ENCODE peak calls at places on chromosomes 16 and 17, in five cellular contexts. K is suprapubic skin, T is neural progenitor cell, U is body of pancreas, R is AG10803. W is an unnamed sample.

GRCh38 chr16:24810951-24811843 is 34.6 kb upstream of the SLC5A11 start:
- DNase-seq in R (no peak), U (no peak), T (no peak), K (no peak), W (no peak)

GRCh38 chr16:48054881-48055601 is 100.8 kb downstream of the ABCC12 start:
- DNase-seq in K (no peak), U (peak), R (peak), T (peak), W (peak)

GRCh38 chr17:14119546-14119945 is 50.2 kb downstream of the COX10 start:
- DNase-seq in K (no peak), T (no peak), U (no peak), R (no peak), W (no peak)

GRCh38 chr17:16048797-16049449 is 49.3 kb downstream of the TTC19 start:
- DNase-seq in U (peak), R (no peak), T (no peak), K (no peak), W (no peak)

GRCh38 chr16:68227183-68227793 is 8.6 kb downstream of the ESRP2 start:
- DNase-seq in T (no peak), R (no peak), K (no peak), U (no peak), W (no peak)

GRCh38 chr17:57860414-57860999 is 10.7 kb upstream of the MRPS23 start:
- DNase-seq in U (no peak), K (no peak), R (no peak), T (no peak), W (peak)

GRCh38 chr16:69927056-69927757 is 23.9 kb upstream of the CLEC18A start:
- DNase-seq in R (peak), T (no peak), K (no peak), U (peak), W (no peak)

GRCh38 chr16:35011-35775 is 18.2 kb downstream of the POLR3K start:
- DNase-seq in K (no peak), T (no peak), U (peak), R (no peak), W (peak)

GRCh38 chr16:1002399-1003161 is 21.0 kb downstream of the SOX8 start:
- DNase-seq in K (no peak), R (peak), U (peak), T (no peak), W (no peak)

GRCh38 chr16:49734330-49734729 is 121.6 kb downstream of the ZNF423 start:
- DNase-seq in R (no peak), U (no peak), T (no peak), K (no peak), W (no peak)

GRCh38 chr17:57781386-57782050 is 36.4 kb upstream of the CCDC182 start:
- DNase-seq in T (peak), U (no peak), K (no peak), R (no peak), W (no peak)

GRCh38 chr17:48550313-48551205 is 5.7 kb upstream of the HOXB2 start:
- DNase-seq in R (no peak), T (peak), U (no peak), K (no peak), W (no peak)

GRCh38 chr16:55815320-55815719 is 17.6 kb downstream of the CES1 start:
- DNase-seq in U (no peak), T (no peak), K (peak), R (no peak), W (no peak)

GRCh38 chr17:5883775-5884665 is 186.2 kb upstream of the WSCD1 start:
- DNase-seq in R (no peak), U (no peak), T (no peak), K (peak), W (no peak)

GRCh38 chr17:66306413-66306812 is 4.0 kb downstream of the PRKCA start:
- DNase-seq in U (no peak), R (peak), T (no peak), K (no peak), W (no peak)

GRCh38 chr17:81537856-81538555 is 9.8 kb downstream of the FSCN2 start:
- DNase-seq in U (peak), R (no peak), T (no peak), K (no peak), W (no peak)

GRCh38 chr16:30934827-30935557 is 11.6 kb downstream of the FBXL19 start:
- DNase-seq in T (peak), K (no peak), R (peak), U (peak), W (peak)

GRCh38 chr16:4404247-4404966 is 12.0 kb downstream of the CORO7 start:
- DNase-seq in U (no peak), T (peak), K (peak), R (no peak), W (no peak)

GRCh38 chr17:9140550-9141422 is 119.5 kb downstream of the NTN1 start:
- DNase-seq in U (no peak), K (no peak), T (no peak), R (no peak), W (no peak)

GRCh38 chr16:10932959-10933710 is 9.1 kb downstream of the DEXI start:
- DNase-seq in K (no peak), T (no peak), U (no peak), R (no peak), W (no peak)

GRCh38 chr17:74920679-74921044 is 2.4 kb downstream of the USH1G start:
- DNase-seq in R (no peak), K (no peak), T (no peak), U (no peak), W (no peak)

GRCh38 chr17:70422862-70423261 is 253.5 kb downstream of the KCNJ2 start:
- DNase-seq in K (no peak), R (no peak), T (no peak), U (no peak), W (no peak)

GRCh38 chr17:30187528-30187927 is 48.0 kb downstream of the SLC6A4 start:
- DNase-seq in R (no peak), T (no peak), U (no peak), K (no peak), W (no peak)

GRCh38 chr17:40361063-40361924 is 3.2 kb downstream of the GJD3 start:
- DNase-seq in K (no peak), T (no peak), U (no peak), R (no peak), W (no peak)

GRCh38 chr17:10149573-10150399 is 48.6 kb downstream of the GAS7 start:
- DNase-seq in T (no peak), U (no peak), K (no peak), R (peak), W (peak)

GRCh38 chr17:2776589-2777241 is 19.5 kb upstream of the RAP1GAP2 start:
- DNase-seq in U (no peak), K (no peak), T (peak), R (no peak), W (no peak)

GRCh38 chr16:50047864-50048263 is 17.9 kb upstream of the HEATR3 start:
- DNase-seq in R (no peak), K (no peak), U (no peak), T (no peak), W (no peak)

GRCh38 chr16:85986931-85987749 is 88.2 kb downstream of the IRF8 start:
- DNase-seq in R (no peak), U (no peak), K (no peak), T (peak), W (peak)

DNA sequence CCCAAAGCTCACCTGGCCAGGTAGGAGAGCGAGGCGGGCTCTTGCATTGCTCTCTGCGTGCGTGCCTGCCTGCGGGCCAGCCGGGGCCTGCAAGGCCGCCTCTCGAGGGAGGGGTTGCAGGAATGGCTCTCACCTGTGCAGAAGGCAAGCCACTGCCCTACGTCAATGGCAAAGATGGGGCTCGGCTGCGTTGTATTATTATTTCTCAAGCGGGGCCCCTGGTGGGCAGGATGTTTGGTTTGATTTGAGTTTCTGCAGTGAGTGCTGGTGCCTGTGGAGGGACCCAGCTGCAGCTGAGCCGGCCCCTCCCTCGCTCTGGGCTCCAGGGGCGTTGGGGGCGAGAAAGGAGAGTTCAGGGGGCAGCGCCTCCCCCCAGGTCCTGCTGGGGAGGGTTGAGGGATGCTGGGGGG is 338.6 kb downstream of the SEC14L1 start:
- DNase-seq in U (no peak), T (no peak), R (no peak), K (no peak), W (no peak)
- TF ChIP-seq CTCF in U (no peak), T (no peak), R (no peak), K (no peak), W (no peak)

DNA sequence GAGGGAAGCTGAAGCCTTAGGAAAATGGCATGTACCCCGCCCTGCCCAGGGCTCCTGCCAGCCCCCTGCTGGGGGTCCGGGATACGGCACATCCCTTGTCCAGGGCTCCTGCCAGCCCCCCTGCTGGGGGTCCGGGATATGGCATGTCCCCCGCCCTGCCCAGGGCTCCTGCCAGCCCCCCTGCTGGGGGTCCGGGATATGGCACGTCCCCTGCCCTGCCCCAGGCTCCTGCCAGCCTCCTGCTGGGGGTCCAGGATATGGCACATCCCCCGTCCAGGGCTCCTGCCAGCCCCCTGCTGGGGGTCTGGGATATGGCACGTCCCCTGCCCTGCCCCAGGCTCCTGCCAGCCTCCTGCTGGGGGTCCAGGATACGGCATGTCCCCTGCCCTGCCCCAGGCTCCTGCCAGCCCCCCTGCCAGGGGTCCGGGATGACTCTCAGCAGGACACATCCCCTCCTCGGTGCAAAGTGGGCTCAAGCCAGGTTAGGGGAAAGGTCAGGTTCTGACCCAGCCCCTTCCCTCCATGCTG is 43.2 kb downstream of the RPH3AL start:
- DNase-seq in T (peak), U (peak), R (no peak), K (no peak), W (no peak)
- TF ChIP-seq CTCF in T (peak), U (peak), R (peak), K (peak), W (no peak)

GRCh38 chr17:41535764-41536481 is 7.8 kb upstream of the KRT19 start:
- DNase-seq in K (no peak), R (no peak), T (no peak), U (no peak), W (no peak)

GRCh38 chr17:41533613-41534012 is 5.5 kb upstream of the KRT19 start:
- DNase-seq in K (no peak), T (no peak), U (no peak), R (no peak), W (no peak)

GRCh38 chr17:41536741-41537613 is 8.9 kb upstream of the KRT19 start:
- DNase-seq in T (no peak), U (no peak), R (no peak), K (no peak), W (no peak)

GRCh38 chr17:41532947-41533570 is 5.0 kb upstream of the KRT19 start:
- DNase-seq in U (no peak), T (no peak), K (no peak), R (no peak), W (no peak)

GRCh38 chr17:41534899-41535546 is 6.9 kb upstream of the KRT19 start:
- DNase-seq in T (no peak), K (no peak), R (no peak), U (no peak), W (no peak)
- TF ChIP-seq CTCF in T (no peak), K (no peak), R (no peak), U (no peak), W (no peak)

GRCh38 chr16:17131351-17131750 is 339.4 kb downstream of the XYLT1 start:
- DNase-seq in R (no peak), U (no peak), T (no peak), K (no peak), W (no peak)
- TF ChIP-seq CTCF in R (peak), U (no peak), T (peak), K (no peak), W (no peak)

DNA sequence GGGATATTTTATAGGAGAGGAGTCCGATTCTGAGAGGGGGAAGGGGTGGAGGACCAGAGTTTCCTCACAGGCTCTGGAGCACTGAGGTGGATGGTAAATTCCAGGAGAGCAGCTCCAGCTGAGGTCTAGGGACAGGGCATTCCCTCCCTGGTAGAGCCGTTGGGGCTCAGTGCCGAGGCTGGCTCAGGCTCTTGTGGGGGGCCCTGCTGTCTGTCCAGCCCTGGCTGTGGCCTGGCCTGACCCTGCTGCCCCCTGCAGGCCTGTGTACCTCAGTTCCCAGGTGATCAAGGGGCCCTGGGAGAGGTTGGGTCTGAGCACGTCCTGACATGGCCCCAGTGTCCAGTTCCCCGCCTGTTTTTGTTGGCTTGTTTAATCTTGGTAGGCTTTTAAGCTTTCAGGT is 16.8 kb downstream of the ZNF750 start:
- DNase-seq in U (no peak), T (peak), R (no peak), K (no peak), W (no peak)
- TF ChIP-seq CTCF in U (no peak), T (peak), R (no peak), K (no peak), W (peak)

GRCh38 chr17:17500999-17501605 is 4.9 kb upstream of the RASD1 start:
- DNase-seq in T (peak), R (no peak), U (no peak), K (no peak), W (no peak)
- TF ChIP-seq CTCF in T (peak), R (no peak), U (no peak), K (no peak), W (peak)

GRCh38 chr17:76251478-76252039 is 11.3 kb upstream of the RNF157 start:
- DNase-seq in K (no peak), U (no peak), R (no peak), T (no peak), W (no peak)

GRCh38 chr17:76246080-76247066 is 6.1 kb upstream of the RNF157 start:
- DNase-seq in T (no peak), K (no peak), R (peak), U (no peak), W (peak)

GRCh38 chr17:76247304-76247703 is 7.0 kb upstream of the RNF157 start:
- DNase-seq in R (no peak), T (no peak), K (no peak), U (no peak), W (no peak)

GRCh38 chr17:76250141-76250540 is 9.8 kb upstream of the RNF157 start:
- DNase-seq in T (no peak), U (no peak), R (no peak), K (no peak), W (no peak)

GRCh38 chr17:76248013-76248782 is 7.9 kb upstream of the RNF157 start:
- DNase-seq in K (no peak), U (no peak), T (no peak), R (no peak), W (no peak)
- TF ChIP-seq CTCF in K (no peak), U (no peak), T (no peak), R (no peak), W (no peak)

W was measured in GM10248.